ENCODE peak calls at places on chromosome 21, in seven cellular contexts. Y is T-cell; R is T-helper 9 cell; C is CD4-positive, alpha-beta T cell; H is amniotic stem cell; U is anterior cingulate cortex; B is psoas muscle. G is an unnamed sample.

GRCh38 chr21:42847051-42847707 is 32.2 kb downstream of the WDR4 start:
- DNase-seq in R (no peak), U (no peak), Y (no peak), H (no peak), B (peak; percentile 39), C (no peak), G (no peak)

GRCh38 chr21:26844258-26845065 is 747 bp downstream of the ADAMTS1 start:
- DNase-seq in H (no peak), C (no peak), B (peak; percentile 84), U (peak; percentile 57), Y (no peak), R (no peak), G (peak; percentile 48)

GRCh38 chr21:33924079-33924765 is 8.6 kb upstream of the ATP5PO start:
- DNase-seq in R (peak; percentile 96), U (peak; percentile 75), B (peak; percentile 93), H (peak; percentile 58), Y (peak; percentile 93), C (peak; percentile 82), G (peak; percentile 82)

GRCh38 chr21:14358775-14359174 is 24.2 kb downstream of the HSPA13 start:
- DNase-seq in H (no peak), B (no peak), Y (no peak), U (no peak), R (no peak), C (no peak), G (no peak)

GRCh38 chr21:45011911-45012660 is 62.3 kb upstream of the ADARB1 start:
- DNase-seq in H (peak; percentile 74), U (no peak), Y (no peak), R (no peak), B (peak; percentile 61), C (peak; percentile 1), G (no peak)

GRCh38 chr21:35102488-35103407 is 53.6 kb upstream of the RUNX1 start:
- DNase-seq in Y (peak; percentile 67), B (peak; percentile 54), U (no peak), C (peak; percentile 66), H (no peak), R (peak; percentile 2), G (no peak)

GRCh38 chr21:33076600-33077329 is 6.8 kb downstream of the OLIG1 start:
- DNase-seq in C (no peak), U (no peak), R (no peak), B (no peak), Y (no peak), H (no peak), G (no peak)

GRCh38 chr21:27077501-27077900 is 110.6 kb upstream of the ADAMTS5 start:
- DNase-seq in Y (no peak), B (no peak), C (no peak), U (no peak), R (no peak), H (no peak), G (no peak)

GRCh38 chr21:44063151-44063912 is 43.9 kb upstream of the PWP2 start:
- DNase-seq in Y (no peak), C (no peak), U (no peak), B (no peak), H (no peak), R (no peak), G (no peak)

GRCh38 chr21:41009398-41010177 is 158.4 kb upstream of the BACE2 start:
- DNase-seq in H (no peak), B (no peak), R (no peak), Y (no peak), U (no peak), C (no peak), G (no peak)

GRCh38 chr21:34981793-34982192 is 67.3 kb downstream of the RUNX1 start:
- DNase-seq in R (no peak), U (no peak), C (no peak), H (no peak), Y (no peak), B (no peak), G (no peak)

GRCh38 chr21:22827422-22827821 is 1829.2 kb downstream of the NCAM2 start:
- DNase-seq in C (no peak), Y (no peak), R (no peak), U (no peak), H (no peak), B (no peak), G (no peak)

GRCh38 chr21:17783816-17784598 is 35.1 kb downstream of the C21orf91 start:
- DNase-seq in H (no peak), C (no peak), Y (no peak), B (no peak), R (no peak), U (no peak), G (no peak)

GRCh38 chr21:45381865-45382697 is 22.9 kb upstream of the COL18A1 start:
- DNase-seq in U (no peak), H (no peak), R (no peak), B (peak; percentile 46), Y (no peak), C (no peak), G (no peak)

GRCh38 chr21:42107881-42108553 is 36.9 kb downstream of the UMODL1 start:
- DNase-seq in H (no peak), Y (peak; percentile 34), C (peak; percentile 42), R (peak; percentile 45), B (peak; percentile 63), U (no peak), G (peak; percentile 93)

GRCh38 chr21:21559285-21560045 is 561.3 kb downstream of the NCAM2 start:
- DNase-seq in B (no peak), U (no peak), Y (no peak), C (no peak), H (no peak), R (no peak), G (no peak)

GRCh38 chr21:36964832-36965719 is 1.4 kb downstream of the HLCS start:
- DNase-seq in C (no peak), H (no peak), B (no peak), R (no peak), U (no peak), Y (no peak), G (no peak)

GRCh38 chr21:45872471-45872870 is 109.1 kb upstream of the COL6A1 start:
- DNase-seq in U (no peak), R (no peak), B (no peak), Y (no peak), C (no peak), H (no peak), G (no peak)

GRCh38 chr21:14686466-14687276 is 140.6 kb upstream of the SAMSN1 start:
- DNase-seq in R (no peak), H (no peak), Y (no peak), U (no peak), C (no peak), B (no peak), G (no peak)

GRCh38 chr21:35540950-35541632 is 492.0 kb upstream of the RUNX1 start:
- DNase-seq in B (no peak), Y (no peak), U (no peak), H (no peak), C (no peak), R (no peak), G (no peak)

GRCh38 chr21:42219606-42220137 is 732 bp downstream of the ABCG1 start:
- DNase-seq in B (peak; percentile 66), C (peak; percentile 19), R (peak; percentile 33), H (no peak), U (peak; percentile 52), Y (peak; percentile 23), G (peak; percentile 52)

GRCh38 chr21:41770901-41771624 is 4.2 kb upstream of the RIPK4 start:
- DNase-seq in Y (no peak), B (no peak), C (no peak), U (no peak), R (no peak), H (no peak), G (no peak)

GRCh38 chr21:42120904-42121535 is 49.9 kb downstream of the UMODL1 start:
- DNase-seq in C (no peak), H (no peak), R (no peak), B (peak; percentile 7), Y (no peak), U (no peak), G (no peak)

GRCh38 chr21:42220138-42220701 is 1.3 kb downstream of the ABCG1 start:
- DNase-seq in Y (peak; percentile 85), H (no peak), R (peak; percentile 63), B (peak; percentile 70), C (peak; percentile 92), U (peak; percentile 61), G (peak; percentile 74)

G was measured in HEK293T.